ENCODE peak calls at places on chromosomes 11 and 22, in five cellular contexts. One of them, this sample, is unnamed. For H3F3A, the result is how much of the 10 kb centered on the place peaks cover.

GRCh38 chr22:31272522-31273446 is 19.5 kb downstream of the PIK3IP1 start:
- DNase-seq in GM23338: peak
- DNase-seq in neural progenitor cell: peak
- DNase-seq in MM.1S: peak
- DNase-seq in SK-N-SH: peak
- DNase-seq in this sample: peak

GRCh38 chr22:29003975-29004646 is 57.5 kb downstream of the C22orf31 start:
- DNase-seq in GM23338: peak
- DNase-seq in neural progenitor cell: peak
- DNase-seq in MM.1S: no peak
- DNase-seq in SK-N-SH: no peak
- DNase-seq in this sample: peak

GRCh38 chr11:35523351-35523768 is 2.1 kb downstream of the PAMR1 start:
- DNase-seq in GM23338: no peak
- DNase-seq in neural progenitor cell: no peak
- DNase-seq in MM.1S: no peak
- DNase-seq in SK-N-SH: no peak
- DNase-seq in this sample: no peak

GRCh38 chr11:120612363-120613263 is 101.1 kb downstream of the GRIK4 start:
- DNase-seq in GM23338: no peak
- DNase-seq in neural progenitor cell: no peak
- DNase-seq in MM.1S: peak
- DNase-seq in SK-N-SH: no peak
- DNase-seq in this sample: no peak

GRCh38 chr22:47284360-47284759 is 521.9 kb downstream of the TBC1D22A start:
- DNase-seq in GM23338: no peak
- DNase-seq in neural progenitor cell: no peak
- DNase-seq in MM.1S: no peak
- DNase-seq in SK-N-SH: no peak
- DNase-seq in this sample: no peak

GRCh38 chr11:73141309-73142127 is 600 bp downstream of the FCHSD2 start:
- DNase-seq in GM23338: peak
- DNase-seq in neural progenitor cell: peak
- DNase-seq in MM.1S: peak
- DNase-seq in SK-N-SH: peak
- DNase-seq in this sample: peak

GRCh38 chr11:66727282-66727882 is 1.6 kb downstream of the SPTBN2 start:
- DNase-seq in GM23338: peak
- DNase-seq in neural progenitor cell: peak
- DNase-seq in MM.1S: peak
- DNase-seq in SK-N-SH: peak
- DNase-seq in this sample: peak

GRCh38 chr11:71119656-71120269 is 132.6 kb downstream of the SHANK2 start:
- DNase-seq in GM23338: no peak
- DNase-seq in neural progenitor cell: no peak
- DNase-seq in MM.1S: no peak
- DNase-seq in SK-N-SH: no peak
- DNase-seq in this sample: no peak

GRCh38 chr11:96012086-96012824 is 88.3 kb upstream of the MTMR2 start:
- DNase-seq in GM23338: peak
- DNase-seq in neural progenitor cell: peak
- DNase-seq in MM.1S: peak
- DNase-seq in SK-N-SH: peak
- DNase-seq in this sample: peak

GRCh38 chr11:75333022-75333806 is 18.2 kb downstream of the ARRB1 start:
- DNase-seq in GM23338: no peak
- DNase-seq in neural progenitor cell: no peak
- DNase-seq in MM.1S: no peak
- DNase-seq in SK-N-SH: no peak
- DNase-seq in this sample: no peak

GRCh38 chr22:45731041-45731797 is 59.6 kb downstream of the ATXN10 start:
- DNase-seq in GM23338: peak
- DNase-seq in neural progenitor cell: peak
- DNase-seq in MM.1S: no peak
- DNase-seq in SK-N-SH: no peak
- DNase-seq in this sample: peak

GRCh38 chr11:13462311-13462927 is 603 bp downstream of the BTBD10 start:
- DNase-seq in GM23338: peak
- DNase-seq in neural progenitor cell: peak
- DNase-seq in MM.1S: peak
- DNase-seq in SK-N-SH: peak
- DNase-seq in this sample: peak

GRCh38 chr11:31810779-31811647 is at the start of gene PAX6:
- DNase-seq in GM23338: peak
- DNase-seq in neural progenitor cell: peak
- DNase-seq in MM.1S: peak
- DNase-seq in SK-N-SH: peak
- DNase-seq in this sample: peak

GRCh38 chr11:111663820-111664219 is 61.6 kb downstream of the SIK2 start:
- DNase-seq in GM23338: no peak
- DNase-seq in neural progenitor cell: no peak
- DNase-seq in MM.1S: no peak
- DNase-seq in SK-N-SH: no peak
- DNase-seq in this sample: no peak

GRCh38 chr11:67289226-67289650 is at the start of gene ANKRD13D:
- DNase-seq in GM23338: no peak
- DNase-seq in neural progenitor cell: no peak
- DNase-seq in MM.1S: no peak
- DNase-seq in SK-N-SH: no peak
- DNase-seq in this sample: no peak

GRCh38 chr22:33555814-33556522 is 364.3 kb downstream of the LARGE1 start:
- DNase-seq in GM23338: no peak
- DNase-seq in neural progenitor cell: no peak
- DNase-seq in MM.1S: no peak
- DNase-seq in SK-N-SH: no peak
- DNase-seq in this sample: no peak

GRCh38 chr11:63841554-63841953 is 2.6 kb downstream of the MARK2 start:
- DNase-seq in GM23338: peak
- DNase-seq in neural progenitor cell: peak
- DNase-seq in MM.1S: no peak
- DNase-seq in SK-N-SH: no peak
- DNase-seq in this sample: peak

GRCh38 chr11:34860034-34860433 is 56.1 kb downstream of the APIP start:
- DNase-seq in GM23338: no peak
- DNase-seq in neural progenitor cell: no peak
- DNase-seq in MM.1S: peak
- DNase-seq in SK-N-SH: no peak
- DNase-seq in this sample: peak

GRCh38 chr11:19715373-19715772 is 2.7 kb downstream of the NAV2 start:
- DNase-seq in GM23338: no peak
- DNase-seq in neural progenitor cell: no peak
- DNase-seq in MM.1S: no peak
- DNase-seq in SK-N-SH: no peak
- DNase-seq in this sample: peak

GRCh38 chr11:110467556-110467955 is 37.8 kb downstream of the FDX1 start:
- DNase-seq in GM23338: peak
- DNase-seq in neural progenitor cell: no peak
- DNase-seq in MM.1S: no peak
- DNase-seq in SK-N-SH: no peak
- DNase-seq in this sample: no peak

GRCh38 chr11:82701847-82702520 is 31.7 kb downstream of the FAM181B start:
- DNase-seq in GM23338: peak
- DNase-seq in neural progenitor cell: peak
- DNase-seq in MM.1S: peak
- DNase-seq in SK-N-SH: peak
- DNase-seq in this sample: peak

DNA sequence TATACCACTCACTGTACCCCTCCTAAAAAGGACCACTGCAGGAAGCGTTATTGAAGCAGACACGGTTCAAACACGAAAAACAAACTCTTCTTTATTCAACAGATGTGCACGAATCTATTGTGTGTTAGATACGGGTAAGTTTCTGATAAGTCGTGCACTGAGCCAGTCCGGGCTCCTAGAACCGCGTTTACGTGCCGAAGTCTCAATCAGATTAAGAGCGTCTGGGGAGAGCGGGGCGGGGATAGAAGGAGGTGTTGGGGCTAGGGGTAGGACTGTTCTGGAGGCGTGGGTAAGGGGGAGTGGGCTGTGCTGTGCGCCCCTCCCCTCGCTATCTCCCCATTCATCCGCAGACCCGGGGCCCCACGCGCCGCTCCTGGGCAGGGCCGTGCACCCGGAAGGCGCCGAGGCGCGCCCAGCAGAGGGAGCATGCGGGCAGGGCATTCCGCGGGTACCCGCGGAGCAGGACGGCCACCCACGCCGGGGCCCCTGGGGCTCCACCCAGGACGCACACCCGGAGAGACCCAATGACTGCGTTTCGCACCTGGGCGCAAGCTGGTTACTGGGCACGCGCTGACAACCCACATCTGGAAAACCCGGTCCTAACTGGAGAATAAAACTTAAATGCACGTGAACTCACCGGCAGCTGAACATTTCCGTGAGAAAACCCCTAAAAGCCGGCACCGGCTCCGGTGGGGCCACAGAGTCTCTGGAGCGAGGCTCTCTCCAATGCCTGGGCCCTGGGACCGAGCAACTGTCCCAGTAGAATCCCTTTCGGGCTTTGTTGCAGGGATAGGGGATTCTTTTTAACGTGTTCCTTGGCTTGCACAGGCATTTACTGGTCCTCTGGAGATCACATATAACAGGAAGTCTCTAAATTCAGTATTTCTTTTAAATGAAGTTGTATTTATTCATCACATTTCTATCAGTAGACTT is 40.6 kb downstream of the WEE1 start:
- DNase-seq in GM23338: peak
- DNase-seq in neural progenitor cell: peak
- DNase-seq in MM.1S: peak
- DNase-seq in SK-N-SH: peak
- DNase-seq in this sample: peak
- H3F3A ChIP-seq in GM23338: under half
- H3F3A ChIP-seq in neural progenitor cell: under half
- H3F3A ChIP-seq in MM.1S: under half
- H3F3A ChIP-seq in SK-N-SH: under half
- H3F3A ChIP-seq in this sample: under half

GRCh38 chr22:19868333-19868732 is 13.7 kb upstream of the GNB1L start:
- DNase-seq in GM23338: no peak
- DNase-seq in neural progenitor cell: no peak
- DNase-seq in MM.1S: no peak
- DNase-seq in SK-N-SH: no peak
- DNase-seq in this sample: no peak
- TF ChIP-seq CTCF in GM23338: peak
- TF ChIP-seq CTCF in neural progenitor cell: no peak
- TF ChIP-seq CTCF in MM.1S: no peak
- TF ChIP-seq CTCF in SK-N-SH: no peak
- TF ChIP-seq CTCF in this sample: no peak

GRCh38 chr22:42376721-42377177 is 55.5 kb downstream of the NFAM1 start:
- DNase-seq in GM23338: peak
- DNase-seq in neural progenitor cell: peak
- DNase-seq in MM.1S: no peak
- DNase-seq in SK-N-SH: peak
- DNase-seq in this sample: no peak
- TF ChIP-seq EZH2phosphoT487 in GM23338: no peak
- TF ChIP-seq EZH2phosphoT487 in neural progenitor cell: no peak
- TF ChIP-seq EZH2phosphoT487 in MM.1S: no peak
- TF ChIP-seq EZH2phosphoT487 in SK-N-SH: no peak
- TF ChIP-seq EZH2phosphoT487 in this sample: no peak

GRCh38 chr11:62716816-62717215 is 9.3 kb downstream of the GNG3 start:
- DNase-seq in GM23338: no peak
- DNase-seq in neural progenitor cell: no peak
- DNase-seq in MM.1S: no peak
- DNase-seq in SK-N-SH: no peak
- DNase-seq in this sample: no peak

GRCh38 chr11:62721994-62722393 is 5.3 kb downstream of the HNRNPUL2 start:
- DNase-seq in GM23338: peak
- DNase-seq in neural progenitor cell: peak
- DNase-seq in MM.1S: no peak
- DNase-seq in SK-N-SH: no peak
- DNase-seq in this sample: peak

GRCh38 chr11:62715150-62716130 is 8.0 kb downstream of the GNG3 start:
- DNase-seq in GM23338: peak
- DNase-seq in neural progenitor cell: no peak
- DNase-seq in MM.1S: no peak
- DNase-seq in SK-N-SH: peak
- DNase-seq in this sample: no peak

GRCh38 chr11:62716206-62716605 is 8.7 kb downstream of the GNG3 start:
- DNase-seq in GM23338: no peak
- DNase-seq in neural progenitor cell: no peak
- DNase-seq in MM.1S: no peak
- DNase-seq in SK-N-SH: no peak
- DNase-seq in this sample: no peak

GRCh38 chr11:62719302-62719978 is 7.8 kb downstream of the HNRNPUL2 start:
- DNase-seq in GM23338: no peak
- DNase-seq in neural progenitor cell: no peak
- DNase-seq in MM.1S: no peak
- DNase-seq in SK-N-SH: no peak
- DNase-seq in this sample: no peak
- H3F3A ChIP-seq in GM23338: half or more
- H3F3A ChIP-seq in neural progenitor cell: half or more
- H3F3A ChIP-seq in MM.1S: half or more
- H3F3A ChIP-seq in SK-N-SH: under half
- H3F3A ChIP-seq in this sample: under half

GRCh38 chr11:14645247-14645912 is 1.8 kb downstream of the PDE3B start:
- DNase-seq in GM23338: no peak
- DNase-seq in neural progenitor cell: no peak
- DNase-seq in MM.1S: no peak
- DNase-seq in SK-N-SH: peak
- DNase-seq in this sample: no peak
- TF ChIP-seq CTCF in GM23338: no peak
- TF ChIP-seq CTCF in neural progenitor cell: no peak
- TF ChIP-seq CTCF in MM.1S: no peak
- TF ChIP-seq CTCF in SK-N-SH: no peak
- TF ChIP-seq CTCF in this sample: no peak

DNA sequence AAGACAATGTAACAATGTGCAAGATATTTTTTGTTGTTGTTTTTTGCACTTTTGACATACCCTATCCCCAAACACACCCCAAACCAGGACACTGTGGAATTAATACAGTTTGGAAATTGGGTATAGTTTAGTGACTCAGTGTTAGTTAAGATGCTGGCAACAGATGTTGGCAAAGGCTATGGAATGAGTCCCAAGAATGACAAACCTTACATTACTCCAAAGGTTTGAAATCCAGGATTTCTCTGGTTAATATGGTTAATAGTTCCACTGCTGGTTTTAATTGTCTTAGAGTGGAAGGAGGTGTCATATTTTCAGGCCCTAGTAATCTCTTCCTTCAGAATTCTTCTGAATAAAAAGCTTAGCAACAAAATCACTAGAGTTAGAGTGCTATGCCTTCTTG is 805 bp downstream of the LPXN start:
- DNase-seq in GM23338: no peak
- DNase-seq in neural progenitor cell: no peak
- DNase-seq in MM.1S: no peak
- DNase-seq in SK-N-SH: no peak
- DNase-seq in this sample: peak
- TF ChIP-seq EZH2phosphoT487 in GM23338: no peak
- TF ChIP-seq EZH2phosphoT487 in neural progenitor cell: no peak
- TF ChIP-seq EZH2phosphoT487 in MM.1S: no peak
- TF ChIP-seq EZH2phosphoT487 in SK-N-SH: no peak
- TF ChIP-seq EZH2phosphoT487 in this sample: no peak

GRCh38 chr11:122115520-122116343 is at the start of gene BLID:
- DNase-seq in GM23338: peak
- DNase-seq in neural progenitor cell: peak
- DNase-seq in MM.1S: no peak
- DNase-seq in SK-N-SH: no peak
- DNase-seq in this sample: peak
- H3F3A ChIP-seq in GM23338: under half
- H3F3A ChIP-seq in neural progenitor cell: under half
- H3F3A ChIP-seq in MM.1S: under half
- H3F3A ChIP-seq in SK-N-SH: half or more
- H3F3A ChIP-seq in this sample: under half

This sample was measured in PC-3.